ENCODE peak calls at places on chromosomes 4 and X, in nine cellular contexts. One of them, this sample, is unnamed. For H3K9me3, the result is how much of the 10 kb centered on the place peaks cover.

GRCh38 chrX:48802089-48802812 is 384 bp downstream of the HDAC6 start:
- DNase-seq in upper lobe of left lung: peak
- DNase-seq in keratinocyte: peak
- DNase-seq in AG04450: peak
- DNase-seq in K562: peak
- DNase-seq in endothelial cell of umbilical vein: peak
- DNase-seq in esophagus squamous epithelium: peak
- DNase-seq in uterus: peak
- DNase-seq in aorta: peak
- DNase-seq in this sample: peak

GRCh38 chr4:55725057-55725456 is 89.0 kb upstream of the NMU start:
- DNase-seq in upper lobe of left lung: no peak
- DNase-seq in AG04450: no peak
- DNase-seq in uterus: no peak
- DNase-seq in esophagus squamous epithelium: no peak
- DNase-seq in K562: peak
- DNase-seq in keratinocyte: no peak
- DNase-seq in aorta: no peak
- DNase-seq in endothelial cell of umbilical vein: no peak
- DNase-seq in this sample: no peak

GRCh38 chr4:66465111-66465510 is 794.8 kb upstream of the EPHA5 start:
- DNase-seq in uterus: no peak
- DNase-seq in esophagus squamous epithelium: no peak
- DNase-seq in K562: no peak
- DNase-seq in keratinocyte: no peak
- DNase-seq in upper lobe of left lung: no peak
- DNase-seq in aorta: no peak
- DNase-seq in AG04450: no peak
- DNase-seq in endothelial cell of umbilical vein: no peak
- DNase-seq in this sample: no peak

GRCh38 chr4:92236907-92237306 is 66.9 kb upstream of the GRID2 start:
- DNase-seq in uterus: no peak
- DNase-seq in K562: no peak
- DNase-seq in upper lobe of left lung: no peak
- DNase-seq in endothelial cell of umbilical vein: no peak
- DNase-seq in keratinocyte: no peak
- DNase-seq in aorta: no peak
- DNase-seq in esophagus squamous epithelium: no peak
- DNase-seq in AG04450: peak
- DNase-seq in this sample: no peak

GRCh38 chr4:104896623-104897296 is 249.9 kb upstream of the TET2 start:
- DNase-seq in upper lobe of left lung: no peak
- DNase-seq in keratinocyte: no peak
- DNase-seq in uterus: peak
- DNase-seq in endothelial cell of umbilical vein: no peak
- DNase-seq in K562: no peak
- DNase-seq in aorta: no peak
- DNase-seq in AG04450: no peak
- DNase-seq in esophagus squamous epithelium: no peak
- DNase-seq in this sample: no peak

GRCh38 chrX:68846536-68846935 is 17.7 kb downstream of the EFNB1 start:
- DNase-seq in uterus: no peak
- DNase-seq in aorta: no peak
- DNase-seq in endothelial cell of umbilical vein: no peak
- DNase-seq in upper lobe of left lung: no peak
- DNase-seq in AG04450: no peak
- DNase-seq in K562: no peak
- DNase-seq in esophagus squamous epithelium: no peak
- DNase-seq in keratinocyte: no peak
- DNase-seq in this sample: no peak

GRCh38 chr4:36241771-36242170 is 2.5 kb downstream of the ARAP2 start:
- DNase-seq in uterus: no peak
- DNase-seq in upper lobe of left lung: no peak
- DNase-seq in aorta: no peak
- DNase-seq in endothelial cell of umbilical vein: no peak
- DNase-seq in AG04450: no peak
- DNase-seq in K562: no peak
- DNase-seq in esophagus squamous epithelium: no peak
- DNase-seq in keratinocyte: no peak
- DNase-seq in this sample: no peak

GRCh38 chrX:119688856-119689455 is 4.0 kb downstream of the SEPTIN6 start:
- DNase-seq in esophagus squamous epithelium: no peak
- DNase-seq in K562: no peak
- DNase-seq in uterus: no peak
- DNase-seq in endothelial cell of umbilical vein: no peak
- DNase-seq in aorta: no peak
- DNase-seq in upper lobe of left lung: no peak
- DNase-seq in AG04450: no peak
- DNase-seq in keratinocyte: no peak
- DNase-seq in this sample: no peak

GRCh38 chrX:29858714-29859113 is 356.6 kb upstream of the MAGEB2 start:
- DNase-seq in uterus: no peak
- DNase-seq in upper lobe of left lung: no peak
- DNase-seq in AG04450: peak
- DNase-seq in endothelial cell of umbilical vein: no peak
- DNase-seq in keratinocyte: no peak
- DNase-seq in aorta: no peak
- DNase-seq in esophagus squamous epithelium: no peak
- DNase-seq in K562: no peak
- DNase-seq in this sample: no peak

GRCh38 chr4:11701978-11702377 is 273.3 kb upstream of the HS3ST1 start:
- DNase-seq in upper lobe of left lung: no peak
- DNase-seq in endothelial cell of umbilical vein: no peak
- DNase-seq in uterus: no peak
- DNase-seq in keratinocyte: no peak
- DNase-seq in aorta: no peak
- DNase-seq in AG04450: no peak
- DNase-seq in esophagus squamous epithelium: no peak
- DNase-seq in K562: no peak
- DNase-seq in this sample: peak

GRCh38 chrX:103629295-103630170 is 758 bp downstream of the TCEAL1 start:
- DNase-seq in upper lobe of left lung: peak
- DNase-seq in esophagus squamous epithelium: no peak
- DNase-seq in aorta: peak
- DNase-seq in uterus: peak
- DNase-seq in keratinocyte: no peak
- DNase-seq in endothelial cell of umbilical vein: peak
- DNase-seq in K562: peak
- DNase-seq in AG04450: peak
- DNase-seq in this sample: peak

GRCh38 chr4:74990276-74990675 is 57.4 kb downstream of the PARM1 start:
- DNase-seq in endothelial cell of umbilical vein: no peak
- DNase-seq in keratinocyte: no peak
- DNase-seq in upper lobe of left lung: no peak
- DNase-seq in esophagus squamous epithelium: no peak
- DNase-seq in AG04450: no peak
- DNase-seq in K562: no peak
- DNase-seq in aorta: no peak
- DNase-seq in uterus: no peak
- DNase-seq in this sample: no peak

GRCh38 chrX:68833448-68833805 is 4.6 kb downstream of the EFNB1 start:
- DNase-seq in endothelial cell of umbilical vein: no peak
- DNase-seq in upper lobe of left lung: no peak
- DNase-seq in K562: no peak
- DNase-seq in aorta: peak
- DNase-seq in uterus: no peak
- DNase-seq in keratinocyte: no peak
- DNase-seq in esophagus squamous epithelium: no peak
- DNase-seq in AG04450: no peak
- DNase-seq in this sample: no peak

GRCh38 chrX:153387345-153387744 is 13.8 kb downstream of the PNMA6E start:
- DNase-seq in K562: no peak
- DNase-seq in esophagus squamous epithelium: no peak
- DNase-seq in upper lobe of left lung: no peak
- DNase-seq in aorta: no peak
- DNase-seq in AG04450: no peak
- DNase-seq in keratinocyte: no peak
- DNase-seq in uterus: no peak
- DNase-seq in endothelial cell of umbilical vein: no peak
- DNase-seq in this sample: peak

GRCh38 chr4:64713256-64713840 is 304.1 kb upstream of the TECRL start:
- DNase-seq in uterus: no peak
- DNase-seq in upper lobe of left lung: no peak
- DNase-seq in aorta: no peak
- DNase-seq in keratinocyte: peak
- DNase-seq in AG04450: no peak
- DNase-seq in K562: peak
- DNase-seq in endothelial cell of umbilical vein: peak
- DNase-seq in esophagus squamous epithelium: no peak
- DNase-seq in this sample: no peak

GRCh38 chr4:176837176-176837915 is 44.6 kb upstream of the VEGFC start:
- DNase-seq in AG04450: no peak
- DNase-seq in K562: no peak
- DNase-seq in esophagus squamous epithelium: no peak
- DNase-seq in keratinocyte: no peak
- DNase-seq in aorta: no peak
- DNase-seq in uterus: no peak
- DNase-seq in endothelial cell of umbilical vein: no peak
- DNase-seq in upper lobe of left lung: no peak
- DNase-seq in this sample: no peak

GRCh38 chr4:1998296-1998695 is 10.5 kb downstream of the NELFA start:
- DNase-seq in AG04450: no peak
- DNase-seq in esophagus squamous epithelium: no peak
- DNase-seq in K562: no peak
- DNase-seq in aorta: no peak
- DNase-seq in uterus: no peak
- DNase-seq in endothelial cell of umbilical vein: no peak
- DNase-seq in keratinocyte: no peak
- DNase-seq in upper lobe of left lung: no peak
- DNase-seq in this sample: no peak

GRCh38 chrX:133097031-133097430 is at the start of gene USP26:
- DNase-seq in K562: no peak
- DNase-seq in uterus: no peak
- DNase-seq in aorta: no peak
- DNase-seq in endothelial cell of umbilical vein: no peak
- DNase-seq in keratinocyte: no peak
- DNase-seq in upper lobe of left lung: no peak
- DNase-seq in AG04450: no peak
- DNase-seq in esophagus squamous epithelium: no peak
- DNase-seq in this sample: no peak

GRCh38 chr4:33086351-33086900 is 2366.3 kb downstream of the PCDH7 start:
- DNase-seq in keratinocyte: no peak
- DNase-seq in aorta: no peak
- DNase-seq in AG04450: no peak
- DNase-seq in endothelial cell of umbilical vein: no peak
- DNase-seq in upper lobe of left lung: no peak
- DNase-seq in uterus: no peak
- DNase-seq in K562: no peak
- DNase-seq in esophagus squamous epithelium: no peak
- DNase-seq in this sample: no peak

GRCh38 chr4:48191758-48192157 is 57.7 kb upstream of the TXK start:
- DNase-seq in AG04450: no peak
- DNase-seq in aorta: no peak
- DNase-seq in endothelial cell of umbilical vein: no peak
- DNase-seq in keratinocyte: no peak
- DNase-seq in uterus: no peak
- DNase-seq in esophagus squamous epithelium: no peak
- DNase-seq in upper lobe of left lung: no peak
- DNase-seq in K562: no peak
- DNase-seq in this sample: no peak

GRCh38 chr4:48189731-48190130 is 55.7 kb upstream of the TXK start:
- DNase-seq in endothelial cell of umbilical vein: no peak
- DNase-seq in esophagus squamous epithelium: no peak
- DNase-seq in AG04450: no peak
- DNase-seq in keratinocyte: no peak
- DNase-seq in upper lobe of left lung: no peak
- DNase-seq in aorta: no peak
- DNase-seq in uterus: no peak
- DNase-seq in K562: no peak
- DNase-seq in this sample: no peak

GRCh38 chr4:48184891-48185290 is 50.8 kb upstream of the TXK start:
- DNase-seq in upper lobe of left lung: no peak
- DNase-seq in aorta: no peak
- DNase-seq in endothelial cell of umbilical vein: no peak
- DNase-seq in AG04450: no peak
- DNase-seq in esophagus squamous epithelium: no peak
- DNase-seq in uterus: no peak
- DNase-seq in K562: no peak
- DNase-seq in keratinocyte: no peak
- DNase-seq in this sample: no peak

GRCh38 chr4:48190839-48191238 is 56.8 kb upstream of the TXK start:
- DNase-seq in endothelial cell of umbilical vein: no peak
- DNase-seq in aorta: no peak
- DNase-seq in AG04450: no peak
- DNase-seq in upper lobe of left lung: no peak
- DNase-seq in K562: no peak
- DNase-seq in esophagus squamous epithelium: no peak
- DNase-seq in uterus: no peak
- DNase-seq in keratinocyte: no peak
- DNase-seq in this sample: no peak

GRCh38 chr4:48187813-48188212 is 53.8 kb upstream of the TXK start:
- DNase-seq in esophagus squamous epithelium: no peak
- DNase-seq in keratinocyte: no peak
- DNase-seq in upper lobe of left lung: no peak
- DNase-seq in AG04450: no peak
- DNase-seq in uterus: no peak
- DNase-seq in K562: peak
- DNase-seq in endothelial cell of umbilical vein: no peak
- DNase-seq in aorta: no peak
- DNase-seq in this sample: no peak
- H3K9me3 ChIP-seq in esophagus squamous epithelium: under half
- H3K9me3 ChIP-seq in keratinocyte: under half
- H3K9me3 ChIP-seq in upper lobe of left lung: under half
- H3K9me3 ChIP-seq in AG04450: under half
- H3K9me3 ChIP-seq in uterus: under half
- H3K9me3 ChIP-seq in K562: under half
- H3K9me3 ChIP-seq in endothelial cell of umbilical vein: under half
- H3K9me3 ChIP-seq in aorta: under half
- H3K9me3 ChIP-seq in this sample: under half

GRCh38 chrX:72073614-72074013 is 58.1 kb downstream of the RTL5 start:
- DNase-seq in uterus: no peak
- DNase-seq in AG04450: no peak
- DNase-seq in upper lobe of left lung: no peak
- DNase-seq in K562: no peak
- DNase-seq in endothelial cell of umbilical vein: no peak
- DNase-seq in esophagus squamous epithelium: no peak
- DNase-seq in aorta: no peak
- DNase-seq in keratinocyte: no peak
- DNase-seq in this sample: no peak
- H3K27ac ChIP-seq in uterus: no peak
- H3K27ac ChIP-seq in AG04450: no peak
- H3K27ac ChIP-seq in upper lobe of left lung: no peak
- H3K27ac ChIP-seq in K562: no peak
- H3K27ac ChIP-seq in endothelial cell of umbilical vein: no peak
- H3K27ac ChIP-seq in esophagus squamous epithelium: no peak
- H3K27ac ChIP-seq in aorta: no peak
- H3K27ac ChIP-seq in keratinocyte: no peak
- H3K27ac ChIP-seq in this sample: no peak

GRCh38 chrX:96683997-96684338 is 674 bp upstream of the DIAPH2 start:
- DNase-seq in esophagus squamous epithelium: no peak
- DNase-seq in aorta: no peak
- DNase-seq in upper lobe of left lung: no peak
- DNase-seq in uterus: no peak
- DNase-seq in AG04450: no peak
- DNase-seq in endothelial cell of umbilical vein: no peak
- DNase-seq in K562: no peak
- DNase-seq in keratinocyte: no peak
- DNase-seq in this sample: no peak
- H3K4me3 ChIP-seq in esophagus squamous epithelium: peak
- H3K4me3 ChIP-seq in aorta: peak
- H3K4me3 ChIP-seq in upper lobe of left lung: peak
- H3K4me3 ChIP-seq in uterus: peak
- H3K4me3 ChIP-seq in AG04450: peak
- H3K4me3 ChIP-seq in endothelial cell of umbilical vein: no peak
- H3K4me3 ChIP-seq in K562: no peak
- H3K4me3 ChIP-seq in keratinocyte: peak
- H3K4me3 ChIP-seq in this sample: peak

GRCh38 chr4:147233-147632 is 22.9 kb downstream of the ZNF718 start:
- DNase-seq in uterus: no peak
- DNase-seq in esophagus squamous epithelium: no peak
- DNase-seq in upper lobe of left lung: no peak
- DNase-seq in keratinocyte: no peak
- DNase-seq in endothelial cell of umbilical vein: no peak
- DNase-seq in K562: no peak
- DNase-seq in AG04450: no peak
- DNase-seq in aorta: no peak
- DNase-seq in this sample: no peak
- H3K9me3 ChIP-seq in uterus: under half
- H3K9me3 ChIP-seq in esophagus squamous epithelium: half or more
- H3K9me3 ChIP-seq in upper lobe of left lung: half or more
- H3K9me3 ChIP-seq in keratinocyte: under half
- H3K9me3 ChIP-seq in endothelial cell of umbilical vein: under half
- H3K9me3 ChIP-seq in K562: under half
- H3K9me3 ChIP-seq in AG04450: under half
- H3K9me3 ChIP-seq in aorta: under half
- H3K9me3 ChIP-seq in this sample: under half

This sample was measured in right cardiac atrium.